ENCODE peak calls at places on chromosomes 13 and 19, in five cellular contexts. T is iris pigment epithelial cell; Z is activated naive CD4-positive, alpha-beta T cell treated with anti-CD3 and anti-CD28 coated beads for 36 hours; B is GM03348; C is HTR-8/SVneo. W is an unnamed sample.

GRCh38 chr13:76822691-76823267 is 63.4 kb downstream of the KCTD12 start:
- DNase-seq in T (peak; percentile 50), Z (peak; percentile 19), B (peak; percentile 67), C (peak; percentile 13), W (no peak)

GRCh38 chr19:27716922-27717321 is 1496.0 kb downstream of the UQCRFS1 start:
- DNase-seq in T (no peak), Z (no peak), B (no peak), C (no peak), W (no peak)

GRCh38 chr19:38224014-38224862 is at the start of gene DPF1:
- DNase-seq in T (peak; percentile 66), Z (peak; percentile 51), B (peak; percentile 97), C (peak; percentile 96), W (no peak)

GRCh38 chr13:106570354-106570822 is 2.5 kb upstream of the ARGLU1 start:
- DNase-seq in T (peak; percentile 48), Z (peak; percentile 85), B (peak; percentile 60), C (no peak), W (no peak)

GRCh38 chr13:99758465-99759162 is 213.0 kb downstream of the ZIC5 start:
- DNase-seq in T (no peak), Z (no peak), B (no peak), C (no peak), W (no peak)

GRCh38 chr13:38814331-38814730 is 127.5 kb downstream of the FREM2 start:
- DNase-seq in T (no peak), Z (no peak), B (no peak), C (no peak), W (no peak)

GRCh38 chr19:42198676-42199439 is 18.6 kb downstream of the DEDD2 start:
- DNase-seq in T (no peak), Z (peak; percentile 87), B (no peak), C (no peak), W (no peak)

GRCh38 chr13:99545979-99546378 is 44.7 kb downstream of the TM9SF2 start:
- DNase-seq in T (no peak), Z (no peak), B (no peak), C (no peak), W (no peak)

GRCh38 chr19:1237754-1238372 is at the start of gene CBARP:
- DNase-seq in T (no peak), Z (no peak), B (peak; percentile 82), C (no peak), W (no peak)

GRCh38 chr19:41695745-41696144 is 7.7 kb upstream of the CEACAM7 start:
- DNase-seq in T (no peak), Z (no peak), B (no peak), C (no peak), W (no peak)

GRCh38 chr19:12985049-12985776 is 10.1 kb upstream of the NFIX start:
- DNase-seq in T (no peak), Z (no peak), B (peak; percentile 66), C (no peak), W (no peak)

GRCh38 chr19:2014731-2015610 is 543 bp downstream of the BTBD2 start:
- DNase-seq in T (no peak), Z (no peak), B (peak; percentile 36), C (peak; percentile 37), W (no peak)

GRCh38 chr19:35345671-35346111 is 2.0 kb upstream of the FFAR1 start:
- DNase-seq in T (no peak), Z (no peak), B (no peak), C (no peak), W (no peak)

GRCh38 chr19:8511573-8512101 is 2.3 kb downstream of the ZNF414 start:
- DNase-seq in T (no peak), Z (no peak), B (no peak), C (no peak), W (no peak)

GRCh38 chr19:45117167-45117594 is 24.2 kb downstream of the PPP1R37 start:
- DNase-seq in T (no peak), Z (peak; percentile 81), B (no peak), C (no peak), W (no peak)

GRCh38 chr19:13784731-13785452 is 10.4 kb upstream of the ZSWIM4 start:
- DNase-seq in T (peak; percentile 63), Z (peak; percentile 87), B (peak; percentile 86), C (peak; percentile 84), W (no peak)

GRCh38 chr19:44683434-44684210 is 12.3 kb downstream of the CEACAM19 start:
- DNase-seq in T (no peak), Z (no peak), B (no peak), C (no peak), W (no peak)

GRCh38 chr13:74732736-74733135 is 598.5 kb upstream of the KLF12 start:
- DNase-seq in T (no peak), Z (no peak), B (no peak), C (no peak), W (no peak)

GRCh38 chr19:28727133-28727834 is 485.7 kb downstream of the UQCRFS1 start:
- DNase-seq in T (no peak), Z (peak; percentile 50), B (peak; percentile 30), C (no peak), W (peak; percentile 76)

GRCh38 chr19:6752257-6753177 is 13.0 kb downstream of the TRIP10 start:
- DNase-seq in T (no peak), Z (no peak), B (no peak), C (no peak), W (no peak)

GRCh38 chr13:96460571-96460970 is 370.7 kb downstream of the HS6ST3 start:
- DNase-seq in T (peak; percentile 1), Z (no peak), B (no peak), C (no peak), W (no peak)

GRCh38 chr13:66152596-66152995 is 1077.5 kb downstream of the PCDH9 start:
- DNase-seq in T (no peak), Z (no peak), B (no peak), C (no peak), W (no peak)

GRCh38 chr13:109036091-109036490 is 406.7 kb downstream of the MYO16 start:
- DNase-seq in T (peak; percentile 17), Z (no peak), B (peak; percentile 7), C (no peak), W (no peak)

GRCh38 chr13:114049026-114049425 is 75.2 kb upstream of the C13orf46 start:
- DNase-seq in T (no peak), Z (peak; percentile 83), B (no peak), C (no peak), W (no peak)

GRCh38 chr13:32001392-32001768 is 30.2 kb upstream of the FRY start:
- DNase-seq in T (peak; percentile 62), Z (peak; percentile 14), B (peak; percentile 78), C (peak; percentile 38), W (peak; percentile 23)

GRCh38 chr13:49607761-49608160 is 20.5 kb upstream of the ARL11 start:
- DNase-seq in T (no peak), Z (no peak), B (no peak), C (no peak), W (no peak)

GRCh38 chr19:37955986-37956385 is 49.0 kb downstream of the SIPA1L3 start:
- DNase-seq in T (no peak), Z (no peak), B (no peak), C (no peak), W (no peak)

GRCh38 chr13:36341718-36342117 is 4.5 kb downstream of the SPART start:
- DNase-seq in T (peak; percentile 64), Z (no peak), B (peak; percentile 21), C (peak; percentile 7), W (no peak)

GRCh38 chr19:3801412-3802096 is 15.4 kb upstream of the MATK start:
- DNase-seq in T (no peak), Z (peak; percentile 80), B (peak; percentile 60), C (no peak), W (peak; percentile 20)

GRCh38 chr13:35771898-35772297 is 295.4 kb upstream of the MAB21L1 start:
- DNase-seq in T (peak; percentile 97), Z (no peak), B (peak; percentile 88), C (peak; percentile 54), W (no peak)

GRCh38 chr13:112968380-112968909 is 569 bp upstream of the MCF2L start:
- DNase-seq in T (no peak), Z (peak; percentile 59), B (no peak), C (no peak), W (no peak)

GRCh38 chr13:44921931-44922758 is 67.1 kb downstream of the NUFIP1 start:
- DNase-seq in T (peak; percentile 97), Z (no peak), B (peak; percentile 69), C (peak; percentile 31), W (no peak)

GRCh38 chr19:743168-743687 is 7.7 kb upstream of the MISP start:
- DNase-seq in T (no peak), Z (no peak), B (no peak), C (no peak), W (no peak)

GRCh38 chr13:23020246-23020843 is 160.4 kb upstream of the SGCG start:
- DNase-seq in T (peak; percentile 53), Z (peak; percentile 48), B (peak; percentile 57), C (peak; percentile 10), W (peak; percentile 38)

GRCh38 chr13:37960427-37960826 is 90.9 kb upstream of the TRPC4 start:
- DNase-seq in T (peak; percentile 14), Z (no peak), B (no peak), C (no peak), W (no peak)

GRCh38 chr19:24052811-24053210 is 34.2 kb upstream of the ZNF254 start:
- DNase-seq in T (peak; percentile 47), Z (no peak), B (no peak), C (no peak), W (no peak)

GRCh38 chr19:4388171-4389063 is 11.9 kb downstream of the SH3GL1 start:
- DNase-seq in T (no peak), Z (no peak), B (peak; percentile 47), C (no peak), W (no peak)